ENCODE peak calls at places on chromosomes 1 and 21, in nine cellular contexts. One of them, this sample, is unnamed. For H3K4me1, the result is how much of the 10 kb centered on the place peaks cover.

GRCh38 chr1:246828818-246829217 is 102.9 kb downstream of the AHCTF1 start:
- DNase-seq in GM12878: no peak
- DNase-seq in uterus: no peak
- DNase-seq in Peyer's patch: no peak
- DNase-seq in IMR-90: no peak
- DNase-seq in breast epithelium: no peak
- DNase-seq in heart left ventricle: no peak
- DNase-seq in right lobe of liver: no peak
- DNase-seq in transverse colon: no peak
- DNase-seq in this sample: no peak

GRCh38 chr1:59199147-59199546 is 97.7 kb upstream of the FGGY start:
- DNase-seq in GM12878: no peak
- DNase-seq in uterus: no peak
- DNase-seq in Peyer's patch: no peak
- DNase-seq in IMR-90: no peak
- DNase-seq in breast epithelium: no peak
- DNase-seq in heart left ventricle: no peak
- DNase-seq in right lobe of liver: no peak
- DNase-seq in transverse colon: no peak
- DNase-seq in this sample: no peak

GRCh38 chr1:47785561-47786271 is 211.5 kb downstream of the TRABD2B start:
- DNase-seq in GM12878: no peak
- DNase-seq in uterus: no peak
- DNase-seq in Peyer's patch: no peak
- DNase-seq in IMR-90: no peak
- DNase-seq in breast epithelium: no peak
- DNase-seq in heart left ventricle: no peak
- DNase-seq in right lobe of liver: peak
- DNase-seq in transverse colon: no peak
- DNase-seq in this sample: no peak

GRCh38 chr1:11071463-11072215 is 11.8 kb upstream of the SRM start:
- DNase-seq in GM12878: no peak
- DNase-seq in uterus: no peak
- DNase-seq in Peyer's patch: peak
- DNase-seq in IMR-90: no peak
- DNase-seq in breast epithelium: peak
- DNase-seq in heart left ventricle: no peak
- DNase-seq in right lobe of liver: no peak
- DNase-seq in transverse colon: no peak
- DNase-seq in this sample: peak

GRCh38 chr1:56190975-56191768 is 388.2 kb downstream of the PLPP3 start:
- DNase-seq in GM12878: no peak
- DNase-seq in uterus: no peak
- DNase-seq in Peyer's patch: no peak
- DNase-seq in IMR-90: peak
- DNase-seq in breast epithelium: no peak
- DNase-seq in heart left ventricle: no peak
- DNase-seq in right lobe of liver: no peak
- DNase-seq in transverse colon: no peak
- DNase-seq in this sample: no peak

GRCh38 chr1:28067523-28068090 is 20.8 kb downstream of the EYA3 start:
- DNase-seq in GM12878: no peak
- DNase-seq in uterus: no peak
- DNase-seq in Peyer's patch: no peak
- DNase-seq in IMR-90: peak
- DNase-seq in breast epithelium: no peak
- DNase-seq in heart left ventricle: no peak
- DNase-seq in right lobe of liver: no peak
- DNase-seq in transverse colon: no peak
- DNase-seq in this sample: no peak

GRCh38 chr1:47684518-47684917 is 246.7 kb downstream of the FOXD2 start:
- DNase-seq in GM12878: no peak
- DNase-seq in uterus: no peak
- DNase-seq in Peyer's patch: no peak
- DNase-seq in IMR-90: no peak
- DNase-seq in breast epithelium: no peak
- DNase-seq in heart left ventricle: no peak
- DNase-seq in right lobe of liver: no peak
- DNase-seq in transverse colon: no peak
- DNase-seq in this sample: no peak

GRCh38 chr21:34582506-34583150 is 32.3 kb downstream of the RCAN1 start:
- DNase-seq in GM12878: no peak
- DNase-seq in uterus: no peak
- DNase-seq in Peyer's patch: no peak
- DNase-seq in IMR-90: peak
- DNase-seq in breast epithelium: no peak
- DNase-seq in heart left ventricle: no peak
- DNase-seq in right lobe of liver: no peak
- DNase-seq in transverse colon: no peak
- DNase-seq in this sample: no peak

GRCh38 chr21:33007747-33008146 is 18.0 kb upstream of the OLIG2 start:
- DNase-seq in GM12878: no peak
- DNase-seq in uterus: no peak
- DNase-seq in Peyer's patch: no peak
- DNase-seq in IMR-90: no peak
- DNase-seq in breast epithelium: no peak
- DNase-seq in heart left ventricle: no peak
- DNase-seq in right lobe of liver: no peak
- DNase-seq in transverse colon: no peak
- DNase-seq in this sample: peak

GRCh38 chr21:39385299-39386145 is 36.6 kb upstream of the HMGN1 start:
- DNase-seq in GM12878: no peak
- DNase-seq in uterus: peak
- DNase-seq in Peyer's patch: peak
- DNase-seq in IMR-90: peak
- DNase-seq in breast epithelium: peak
- DNase-seq in heart left ventricle: peak
- DNase-seq in right lobe of liver: peak
- DNase-seq in transverse colon: peak
- DNase-seq in this sample: peak

DNA sequence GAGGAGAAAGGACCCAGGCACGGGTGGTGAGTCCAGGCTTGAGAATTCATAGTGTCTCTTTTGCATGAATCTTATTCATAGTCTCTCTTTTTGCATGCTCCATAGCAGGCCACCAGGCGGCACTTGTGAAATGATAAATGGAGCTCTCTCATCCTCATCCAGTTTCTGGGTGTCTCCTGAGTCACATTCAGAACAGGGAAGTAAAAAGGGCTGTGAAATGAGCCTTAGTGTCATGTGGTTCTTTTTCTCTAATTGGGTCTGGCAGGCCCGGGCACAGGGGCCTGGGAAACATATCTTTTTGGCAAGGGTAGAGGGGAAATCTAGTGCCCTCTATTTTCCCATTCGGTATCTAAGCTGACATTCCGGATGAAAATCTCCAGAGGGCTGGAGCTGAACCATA is 19.1 kb upstream of the NCF2 start:
- DNase-seq in GM12878: no peak
- DNase-seq in uterus: peak
- DNase-seq in Peyer's patch: peak
- DNase-seq in IMR-90: peak
- DNase-seq in breast epithelium: no peak
- DNase-seq in heart left ventricle: peak
- DNase-seq in right lobe of liver: no peak
- DNase-seq in transverse colon: peak
- DNase-seq in this sample: peak
- TF ChIP-seq CTCF in GM12878: peak
- TF ChIP-seq CTCF in uterus: peak
- TF ChIP-seq CTCF in Peyer's patch: peak
- TF ChIP-seq CTCF in IMR-90: peak
- TF ChIP-seq CTCF in breast epithelium: peak
- TF ChIP-seq CTCF in heart left ventricle: peak
- TF ChIP-seq CTCF in right lobe of liver: peak
- TF ChIP-seq CTCF in transverse colon: peak
- TF ChIP-seq CTCF in this sample: peak

GRCh38 chr1:33342041-33342723 is 21.3 kb upstream of the A3GALT2 start:
- DNase-seq in GM12878: peak
- DNase-seq in uterus: peak
- DNase-seq in Peyer's patch: peak
- DNase-seq in IMR-90: peak
- DNase-seq in breast epithelium: peak
- DNase-seq in heart left ventricle: no peak
- DNase-seq in right lobe of liver: peak
- DNase-seq in transverse colon: peak
- DNase-seq in this sample: peak
- H3K4me1 ChIP-seq in GM12878: under half
- H3K4me1 ChIP-seq in uterus: under half
- H3K4me1 ChIP-seq in Peyer's patch: under half
- H3K4me1 ChIP-seq in IMR-90: half or more
- H3K4me1 ChIP-seq in breast epithelium: half or more
- H3K4me1 ChIP-seq in heart left ventricle: half or more
- H3K4me1 ChIP-seq in right lobe of liver: under half
- H3K4me1 ChIP-seq in transverse colon: half or more
- H3K4me1 ChIP-seq in this sample: half or more

DNA sequence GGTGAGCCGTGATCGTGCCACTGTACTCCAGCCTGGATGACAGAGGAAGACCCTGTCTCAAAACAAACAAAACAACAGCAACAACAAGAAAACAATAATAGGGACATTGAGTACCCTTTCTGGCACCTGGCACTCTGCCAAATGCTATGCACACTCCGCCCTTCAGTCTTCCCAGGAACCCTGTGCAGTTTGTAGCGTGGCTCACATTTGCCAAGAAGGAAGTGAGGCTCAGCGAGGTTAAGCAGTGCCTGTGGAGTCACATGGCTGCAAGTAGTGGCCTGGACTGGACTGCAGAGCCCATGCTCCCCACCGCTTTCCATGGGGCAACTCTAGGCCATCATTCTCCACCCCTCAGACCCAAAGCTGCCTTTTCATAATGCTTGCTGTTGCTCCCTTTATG is 5.3 kb upstream of the EVA1B start:
- DNase-seq in GM12878: no peak
- DNase-seq in uterus: no peak
- DNase-seq in Peyer's patch: no peak
- DNase-seq in IMR-90: no peak
- DNase-seq in breast epithelium: no peak
- DNase-seq in heart left ventricle: peak
- DNase-seq in right lobe of liver: no peak
- DNase-seq in transverse colon: peak
- DNase-seq in this sample: peak
- TF ChIP-seq POLR2A in GM12878: no peak
- TF ChIP-seq POLR2A in uterus: no peak
- TF ChIP-seq POLR2A in Peyer's patch: no peak
- TF ChIP-seq POLR2A in IMR-90: no peak
- TF ChIP-seq POLR2A in breast epithelium: no peak
- TF ChIP-seq POLR2A in heart left ventricle: no peak
- TF ChIP-seq POLR2A in right lobe of liver: no peak
- TF ChIP-seq POLR2A in transverse colon: no peak
- TF ChIP-seq POLR2A in this sample: no peak

DNA sequence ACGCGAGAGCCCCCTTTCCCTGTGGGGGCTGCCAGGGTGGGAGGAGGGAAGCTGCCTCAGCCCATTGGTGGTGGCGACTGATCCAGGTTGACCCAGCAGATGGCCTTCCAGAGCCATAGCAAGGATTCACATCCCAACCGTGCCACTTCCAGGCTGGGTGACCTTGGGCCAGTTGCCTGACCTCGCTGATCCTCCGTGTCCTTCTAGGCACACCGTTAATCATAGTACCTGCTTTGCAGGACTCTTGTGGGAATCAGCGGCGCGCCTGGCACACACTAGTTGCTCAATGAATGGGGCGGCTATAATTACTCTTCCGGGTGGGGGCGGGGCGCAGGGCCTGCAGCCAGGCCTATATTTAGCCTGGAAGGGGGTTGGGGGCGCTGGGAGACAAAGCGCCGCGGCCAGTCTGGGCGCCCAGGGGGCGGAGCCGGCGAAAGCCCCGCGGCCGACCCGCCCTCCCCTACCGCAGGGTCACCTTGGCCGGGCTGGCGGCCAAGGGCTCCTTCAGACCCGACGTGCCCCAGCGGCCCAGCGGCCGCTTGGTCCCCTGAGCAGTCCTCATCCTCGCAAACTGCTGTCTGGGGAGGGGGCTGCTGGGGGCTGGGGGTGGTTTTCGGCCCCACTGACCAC is 5.1 kb downstream of the HSPB7 start:
- DNase-seq in GM12878: peak
- DNase-seq in uterus: peak
- DNase-seq in Peyer's patch: peak
- DNase-seq in IMR-90: peak
- DNase-seq in breast epithelium: peak
- DNase-seq in heart left ventricle: peak
- DNase-seq in right lobe of liver: peak
- DNase-seq in transverse colon: peak
- DNase-seq in this sample: peak
- TF ChIP-seq CTCF in GM12878: no peak
- TF ChIP-seq CTCF in uterus: no peak
- TF ChIP-seq CTCF in Peyer's patch: no peak
- TF ChIP-seq CTCF in IMR-90: no peak
- TF ChIP-seq CTCF in breast epithelium: no peak
- TF ChIP-seq CTCF in heart left ventricle: peak
- TF ChIP-seq CTCF in right lobe of liver: no peak
- TF ChIP-seq CTCF in transverse colon: no peak
- TF ChIP-seq CTCF in this sample: no peak

GRCh38 chr1:8871539-8871935 is 6.9 kb downstream of the ENO1 start:
- DNase-seq in GM12878: no peak
- DNase-seq in uterus: no peak
- DNase-seq in Peyer's patch: peak
- DNase-seq in IMR-90: no peak
- DNase-seq in breast epithelium: no peak
- DNase-seq in heart left ventricle: no peak
- DNase-seq in right lobe of liver: no peak
- DNase-seq in transverse colon: peak
- DNase-seq in this sample: peak

GRCh38 chr1:8867878-8868567 is 10.5 kb downstream of the ENO1 start:
- DNase-seq in GM12878: no peak
- DNase-seq in uterus: no peak
- DNase-seq in Peyer's patch: no peak
- DNase-seq in IMR-90: no peak
- DNase-seq in breast epithelium: no peak
- DNase-seq in heart left ventricle: no peak
- DNase-seq in right lobe of liver: no peak
- DNase-seq in transverse colon: no peak
- DNase-seq in this sample: no peak

GRCh38 chr1:8871965-8872399 is 6.5 kb downstream of the ENO1 start:
- DNase-seq in GM12878: no peak
- DNase-seq in uterus: no peak
- DNase-seq in Peyer's patch: no peak
- DNase-seq in IMR-90: peak
- DNase-seq in breast epithelium: no peak
- DNase-seq in heart left ventricle: no peak
- DNase-seq in right lobe of liver: no peak
- DNase-seq in transverse colon: no peak
- DNase-seq in this sample: no peak

GRCh38 chr1:8870605-8871538 is 7.6 kb downstream of the ENO1 start:
- DNase-seq in GM12878: no peak
- DNase-seq in uterus: no peak
- DNase-seq in Peyer's patch: peak
- DNase-seq in IMR-90: no peak
- DNase-seq in breast epithelium: no peak
- DNase-seq in heart left ventricle: no peak
- DNase-seq in right lobe of liver: peak
- DNase-seq in transverse colon: no peak
- DNase-seq in this sample: no peak

GRCh38 chr1:8870118-8870517 is 8.4 kb downstream of the ENO1 start:
- DNase-seq in GM12878: no peak
- DNase-seq in uterus: no peak
- DNase-seq in Peyer's patch: no peak
- DNase-seq in IMR-90: no peak
- DNase-seq in breast epithelium: no peak
- DNase-seq in heart left ventricle: no peak
- DNase-seq in right lobe of liver: no peak
- DNase-seq in transverse colon: no peak
- DNase-seq in this sample: no peak
- H3K4me1 ChIP-seq in GM12878: under half
- H3K4me1 ChIP-seq in uterus: under half
- H3K4me1 ChIP-seq in Peyer's patch: under half
- H3K4me1 ChIP-seq in IMR-90: under half
- H3K4me1 ChIP-seq in breast epithelium: under half
- H3K4me1 ChIP-seq in heart left ventricle: under half
- H3K4me1 ChIP-seq in right lobe of liver: under half
- H3K4me1 ChIP-seq in transverse colon: half or more
- H3K4me1 ChIP-seq in this sample: under half

GRCh38 chr21:42010507-42011493 is 640 bp upstream of the ZBTB21 start:
- DNase-seq in GM12878: no peak
- DNase-seq in uterus: no peak
- DNase-seq in Peyer's patch: peak
- DNase-seq in IMR-90: no peak
- DNase-seq in breast epithelium: no peak
- DNase-seq in heart left ventricle: peak
- DNase-seq in right lobe of liver: peak
- DNase-seq in transverse colon: peak
- DNase-seq in this sample: peak
- TF ChIP-seq POLR2A in GM12878: peak
- TF ChIP-seq POLR2A in uterus: no peak
- TF ChIP-seq POLR2A in Peyer's patch: peak
- TF ChIP-seq POLR2A in IMR-90: peak
- TF ChIP-seq POLR2A in breast epithelium: no peak
- TF ChIP-seq POLR2A in heart left ventricle: no peak
- TF ChIP-seq POLR2A in right lobe of liver: peak
- TF ChIP-seq POLR2A in transverse colon: peak
- TF ChIP-seq POLR2A in this sample: peak